ENCODE peak calls at places on chromosomes 7 and 10, in four cellular contexts. S, R, U and O are unnamed samples.

GRCh38 chr10:61662794-61663259 is at the start of gene CABCOCO1:
- DNase-seq in R (peak; percentile 54), U (peak; percentile 83), S (no peak), O (no peak)

GRCh38 chr7:70325509-70326101 is 727.3 kb downstream of the AUTS2 start:
- DNase-seq in U (no peak), R (no peak), S (no peak), O (no peak)

GRCh38 chr10:69397972-69398371 is 18.7 kb downstream of the TACR2 start:
- DNase-seq in R (no peak), U (peak; percentile 49), S (no peak), O (no peak)

GRCh38 chr10:585502-585901 is 104.0 kb downstream of the DIP2C start:
- DNase-seq in S (no peak), U (no peak), R (no peak), O (no peak)

GRCh38 chr7:37211097-37211496 is 237.6 kb downstream of the ELMO1 start:
- DNase-seq in S (no peak), R (no peak), U (peak; percentile 57), O (peak; percentile 89)

GRCh38 chr7:113172726-113173125 is 54.4 kb upstream of the SMIM30 start:
- DNase-seq in R (no peak), S (no peak), U (no peak), O (no peak)

GRCh38 chr10:1120146-1120695 is 64.0 kb downstream of the WDR37 start:
- DNase-seq in S (no peak), U (no peak), R (peak; percentile 13), O (no peak)

GRCh38 chr7:47039899-47040298 is 542.0 kb downstream of the TNS3 start:
- DNase-seq in U (no peak), R (no peak), S (no peak), O (peak; percentile 45)

GRCh38 chr10:133396035-133396624 is 2.2 kb downstream of the MTG1 start:
- DNase-seq in S (no peak), R (peak; percentile 36), U (peak; percentile 12), O (no peak)

GRCh38 chr7:55060690-55061414 is 42.0 kb downstream of the EGFR start:
- DNase-seq in S (no peak), U (no peak), R (no peak), O (no peak)

DNA sequence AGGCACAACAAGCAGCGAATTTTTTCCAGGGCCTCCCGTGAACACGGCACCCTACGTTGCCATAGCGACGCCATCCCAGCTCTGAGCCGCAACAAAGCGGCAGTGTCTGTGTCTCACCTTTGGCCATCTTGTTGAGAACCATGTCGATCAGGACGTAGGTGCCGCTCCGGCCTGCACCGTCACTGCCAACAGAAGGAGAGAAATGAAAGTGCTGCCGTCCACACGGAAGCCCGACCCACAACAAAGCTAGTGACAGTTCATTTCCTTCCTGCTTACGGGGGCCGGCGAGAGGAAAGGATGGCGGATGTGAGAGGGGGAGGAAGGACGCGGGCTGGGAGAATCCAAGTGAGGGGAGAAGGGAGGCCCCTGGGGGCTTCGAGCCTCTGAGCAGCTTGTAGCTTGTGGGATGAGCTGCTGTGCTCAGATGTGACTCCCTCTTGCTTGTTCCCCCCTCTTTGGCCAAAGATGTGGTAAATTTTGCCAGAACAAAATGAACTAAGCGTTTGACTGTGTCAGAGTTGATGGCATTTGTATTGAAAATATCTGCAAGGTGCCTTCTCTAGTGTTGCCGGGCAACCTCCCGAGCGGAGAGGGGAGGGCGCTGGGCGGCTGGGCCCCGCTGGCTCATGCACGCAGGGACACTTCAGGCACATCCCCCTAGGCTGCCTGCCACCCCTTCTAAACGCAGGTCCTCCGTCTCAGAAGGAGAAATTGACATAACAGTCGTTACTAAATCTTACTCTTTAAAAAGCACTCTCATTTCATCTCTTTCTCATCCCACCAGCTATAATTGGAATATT is 232.2 kb downstream of the DNAJB6 start:
- DNase-seq in S (no peak), U (peak; percentile 70), R (no peak), O (no peak)
- TF ChIP-seq POLR2A in S (no peak), U (no peak), R (no peak), O (no peak)

GRCh38 chr10:101950227-101950626 is 105.7 kb downstream of the ARMH3 start:
- DNase-seq in U (no peak), R (no peak), S (no peak), O (no peak)

GRCh38 chr10:101956105-101956504 is 99.9 kb downstream of the ARMH3 start:
- DNase-seq in R (no peak), S (no peak), U (no peak), O (no peak)

GRCh38 chr10:101956898-101957297 is 99.1 kb downstream of the ARMH3 start:
- DNase-seq in S (no peak), U (no peak), R (no peak), O (no peak)

DNA sequence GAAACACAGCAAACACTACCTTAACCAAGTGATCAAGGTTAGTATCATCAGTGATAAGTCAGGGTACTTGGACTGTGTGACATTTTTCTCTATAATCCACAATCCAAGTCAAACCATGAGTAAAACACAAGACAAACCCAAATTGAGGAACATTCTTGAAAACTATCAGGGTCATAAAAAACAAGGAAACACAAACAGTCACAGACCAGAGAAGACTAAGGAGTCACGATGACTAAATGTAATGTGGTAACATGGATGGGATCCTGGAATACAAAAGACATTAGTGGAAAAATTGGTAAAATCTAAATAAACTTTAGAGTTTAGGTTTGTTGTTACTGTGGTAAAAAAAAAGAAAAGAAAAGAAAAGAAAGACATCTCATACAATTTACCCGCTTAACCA is 103.8 kb downstream of the ARMH3 start:
- DNase-seq in U (no peak), R (no peak), S (no peak), O (no peak)
- H3K36me3 ChIP-seq in U (no peaks in the 10 kb centered on the region), R (no peaks in the 10 kb centered on the region), S (peaks cover 3% of the 10 kb centered on the region), O (peaks cover 60% of the 10 kb centered on the region)

DNA sequence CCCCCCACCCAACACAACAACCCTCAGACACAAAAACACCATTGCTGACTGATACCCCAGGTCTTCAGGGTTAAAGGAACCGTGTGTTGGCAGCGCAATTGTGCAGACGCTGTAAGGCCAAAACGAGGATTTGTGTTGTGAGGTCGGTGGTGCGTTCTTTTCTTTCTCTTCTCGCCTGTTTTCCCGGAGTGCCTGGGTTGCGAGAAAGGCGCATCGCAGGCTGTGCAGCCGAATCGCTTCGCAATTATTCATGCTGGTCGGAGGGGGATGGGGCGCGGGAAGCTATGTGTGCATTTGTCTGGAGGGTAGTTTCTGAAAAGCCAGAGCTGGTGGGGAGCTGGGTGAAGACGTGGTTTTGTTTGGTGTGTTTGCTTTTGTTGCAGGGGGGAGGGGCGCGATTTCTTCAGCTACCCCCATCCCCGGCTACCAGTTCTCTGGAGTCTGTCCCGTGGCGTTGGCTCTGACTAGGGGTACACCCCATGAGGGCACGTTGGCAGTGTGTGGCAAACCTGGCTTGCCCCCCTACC is 2.1 kb downstream of the MXI1 start:
- DNase-seq in U (peak; percentile 65), R (peak; percentile 70), S (no peak), O (peak; percentile 93)
- TF ChIP-seq POLR2A in U (no peak), R (no peak), S (no peak), O (no peak)

GRCh38 chr7:128985660-128986059 is 47.9 kb downstream of the IRF5 start:
- DNase-seq in R (no peak), S (no peak), U (no peak), O (no peak)
- H3K36me3 ChIP-seq in R (no peaks in the 10 kb centered on the region), S (peaks cover 6% of the 10 kb centered on the region), U (no peaks in the 10 kb centered on the region), O (peaks cover 76% of the 10 kb centered on the region)

GRCh38 chr7:150974468-150975391 is 3.4 kb downstream of the KCNH2 start:
- DNase-seq in U (peak; percentile 84), S (no peak), R (no peak), O (no peak)
- TF ChIP-seq POLR2A in U (no peak), S (peak; percentile 76), R (no peak), O (no peak)